ENCODE peak calls at places on chromosomes 7 and 10, in eight cellular contexts. Z is EH; O is NCI-H1930; T is NCI-H2029; I is activated T-cell treated with anti-CD3 and anti-CD28 coated beads, Interleukin-2, amount 50 U/mL, for 72 hours; W is bronchial epithelial cell; R is activated CD8-positive, alpha-beta T cell treated with anti-CD3 and anti-CD28 coated beads, Interleukin-2, amount 10 ng/mL, durations not matched to agents 7 days and 5 days; H is fibroblast of villous mesenchyme. A is an unnamed sample.

GRCh38 chr7:50339990-50340500 is 35.5 kb downstream of the IKZF1 start:
- DNase-seq in T (no peak), I (peak; percentile 72), R (peak; percentile 81), Z (no peak), H (no peak), W (no peak), O (no peak), A (no peak)

GRCh38 chr7:117667456-117667855 is 187.6 kb downstream of the CFTR start:
- DNase-seq in T (no peak), H (peak; percentile 29), O (no peak), W (no peak), I (no peak), R (no peak), Z (peak; percentile 6), A (peak; percentile 26)

GRCh38 chr10:51602326-51602725 is 97.1 kb downstream of the CSTF2T start:
- DNase-seq in W (no peak), R (no peak), Z (peak; percentile 51), T (no peak), O (no peak), I (no peak), H (no peak), A (peak; percentile 21)

GRCh38 chr7:155357573-155358041 is 59.9 kb downstream of the INSIG1 start:
- DNase-seq in O (no peak), Z (peak; percentile 38), W (peak; percentile 10), I (no peak), T (no peak), H (no peak), R (no peak), A (peak; percentile 72)

GRCh38 chr10:69742928-69743602 is 58.6 kb upstream of the COL13A1 start:
- DNase-seq in Z (peak; percentile 52), R (peak; percentile 50), I (peak; percentile 19), O (no peak), T (peak; percentile 37), W (no peak), H (peak; percentile 37), A (peak; percentile 59)

GRCh38 chr10:104406715-104407517 is 53.3 kb downstream of the CFAP58 start:
- DNase-seq in T (no peak), H (peak; percentile 39), O (peak; percentile 17), R (no peak), I (no peak), Z (peak; percentile 65), W (peak; percentile 67), A (peak; percentile 66)

GRCh38 chr10:34908472-34908871 is 93.4 kb upstream of the PARD3 start:
- DNase-seq in Z (peak; percentile 91), W (no peak), T (no peak), O (no peak), H (peak; percentile 50), R (no peak), I (no peak), A (no peak)

GRCh38 chr10:34721201-34721840 is 93.8 kb downstream of the PARD3 start:
- DNase-seq in I (no peak), Z (peak; percentile 80), H (peak; percentile 71), W (peak; percentile 79), T (no peak), O (no peak), R (no peak), A (peak; percentile 49)

GRCh38 chr10:128734734-128735133 is 608.5 kb upstream of the MKI67 start:
- DNase-seq in Z (no peak), T (no peak), O (no peak), R (no peak), W (no peak), I (no peak), H (no peak), A (no peak)

A was measured in fibroblast of pulmonary artery.